ENCODE peak calls at places on chromosomes 12 and 14, in five cellular contexts. One of them, this sample, is unnamed.
A peak's percentile ranks its signal among the peaks of the same experiment; 100 is the strongest.

GRCh38 chr14:80395031-80395430 is 183.7 kb upstream of the DIO2 start:
- DNase-seq in GM12878: no peak
- DNase-seq in A549: no peak
- DNase-seq in HepG2: no peak
- DNase-seq in K562: no peak
- DNase-seq in this sample: no peak

GRCh38 chr12:15956413-15957185 is 45.5 kb downstream of the DERA start:
- DNase-seq in K562: no peak
- DNase-seq in GM12878: no peak
- DNase-seq in HepG2: no peak
- DNase-seq in A549: no peak
- DNase-seq in this sample: no peak

GRCh38 chr14:103444837-103445524 is 59.8 kb downstream of the MARK3 start:
- DNase-seq in K562: peak; percentile 15
- DNase-seq in GM12878: no peak
- DNase-seq in A549: no peak
- DNase-seq in HepG2: no peak
- DNase-seq in this sample: no peak

GRCh38 chr14:105499256-105500035 is 8.4 kb downstream of the TEDC1 start:
- DNase-seq in HepG2: peak; percentile 91
- DNase-seq in K562: no peak
- DNase-seq in A549: no peak
- DNase-seq in GM12878: no peak
- DNase-seq in this sample: no peak

GRCh38 chr14:42869681-42870080 is 1263.0 kb downstream of the LRFN5 start:
- DNase-seq in HepG2: no peak
- DNase-seq in A549: no peak
- DNase-seq in GM12878: no peak
- DNase-seq in K562: no peak
- DNase-seq in this sample: no peak

GRCh38 chr12:125340791-125341190 is 275.6 kb downstream of the AACS start:
- DNase-seq in HepG2: peak; percentile 3
- DNase-seq in A549: no peak
- DNase-seq in GM12878: no peak
- DNase-seq in K562: no peak
- DNase-seq in this sample: peak; percentile 13

GRCh38 chr14:91942946-91943345 is 4.5 kb downstream of the FBLN5 start:
- DNase-seq in HepG2: no peak
- DNase-seq in A549: no peak
- DNase-seq in K562: no peak
- DNase-seq in GM12878: no peak
- DNase-seq in this sample: no peak

GRCh38 chr12:68067762-68068376 is 78.6 kb downstream of the IFNG-AS1 start:
- DNase-seq in K562: peak; percentile 10
- DNase-seq in GM12878: no peak
- DNase-seq in HepG2: peak; percentile 11
- DNase-seq in A549: peak; percentile 3
- DNase-seq in this sample: no peak

GRCh38 chr14:88473791-88474190 is 81.0 kb downstream of the PTPN21 start:
- DNase-seq in K562: no peak
- DNase-seq in GM12878: no peak
- DNase-seq in HepG2: peak; percentile 29
- DNase-seq in A549: no peak
- DNase-seq in this sample: no peak

GRCh38 chr14:103391048-103391447 is 5.8 kb downstream of the MARK3 start:
- DNase-seq in GM12878: no peak
- DNase-seq in A549: peak; percentile 41
- DNase-seq in HepG2: peak; percentile 44
- DNase-seq in K562: no peak
- DNase-seq in this sample: peak; percentile 80

GRCh38 chr12:102757154-102757873 is 159.7 kb downstream of the PAH start:
- DNase-seq in A549: no peak
- DNase-seq in GM12878: no peak
- DNase-seq in HepG2: no peak
- DNase-seq in K562: no peak
- DNase-seq in this sample: no peak

GRCh38 chr12:126537961-126538530 is 1472.8 kb downstream of the AACS start:
- DNase-seq in K562: no peak
- DNase-seq in GM12878: no peak
- DNase-seq in HepG2: no peak
- DNase-seq in A549: no peak
- DNase-seq in this sample: no peak

GRCh38 chr14:103186894-103187586 is 63.8 kb downstream of the TNFAIP2 start:
- DNase-seq in A549: no peak
- DNase-seq in K562: no peak
- DNase-seq in GM12878: no peak
- DNase-seq in HepG2: peak; percentile 79
- DNase-seq in this sample: no peak

GRCh38 chr14:92693998-92694780 is 54.2 kb downstream of the LGMN start:
- DNase-seq in GM12878: no peak
- DNase-seq in K562: no peak
- DNase-seq in HepG2: peak; percentile 88
- DNase-seq in A549: peak; percentile 69
- DNase-seq in this sample: no peak

GRCh38 chr14:30240002-30240401 is 312.4 kb upstream of the PRKD1 start:
- DNase-seq in K562: no peak
- DNase-seq in A549: no peak
- DNase-seq in HepG2: no peak
- DNase-seq in GM12878: no peak
- DNase-seq in this sample: no peak

GRCh38 chr12:52867636-52868035 is 18.8 kb upstream of the KRT78 start:
- DNase-seq in K562: peak; percentile 17
- DNase-seq in GM12878: no peak
- DNase-seq in HepG2: no peak
- DNase-seq in A549: no peak
- DNase-seq in this sample: peak; percentile 42

GRCh38 chr12:126076515-126076914 is 1011.3 kb downstream of the AACS start:
- DNase-seq in A549: no peak
- DNase-seq in HepG2: no peak
- DNase-seq in GM12878: no peak
- DNase-seq in K562: no peak
- DNase-seq in this sample: no peak

GRCh38 chr12:60191676-60192359 is 596.0 kb downstream of the SLC16A7 start:
- DNase-seq in HepG2: no peak
- DNase-seq in A549: no peak
- DNase-seq in K562: no peak
- DNase-seq in GM12878: no peak
- DNase-seq in this sample: peak; percentile 34

GRCh38 chr12:2697057-2697456 is 97.7 kb upstream of the FKBP4 start:
- DNase-seq in K562: no peak
- DNase-seq in HepG2: no peak
- DNase-seq in A549: no peak
- DNase-seq in GM12878: no peak
- DNase-seq in this sample: no peak

GRCh38 chr12:92502417-92503028 is 200.3 kb upstream of the PLEKHG7 start:
- DNase-seq in HepG2: peak; percentile 24
- DNase-seq in GM12878: peak; percentile 90
- DNase-seq in K562: no peak
- DNase-seq in A549: no peak
- DNase-seq in this sample: no peak

GRCh38 chr12:132605892-132606291 is 4.5 kb downstream of the LRCOL1 start:
- DNase-seq in A549: no peak
- DNase-seq in K562: no peak
- DNase-seq in GM12878: no peak
- DNase-seq in HepG2: no peak
- DNase-seq in this sample: no peak

GRCh38 chr14:22493143-22493542 is 95.9 kb downstream of the DAD1 start:
- DNase-seq in K562: no peak
- DNase-seq in HepG2: no peak
- DNase-seq in A549: no peak
- DNase-seq in GM12878: no peak
- DNase-seq in this sample: no peak

GRCh38 chr12:91958816-91959215 is 186.8 kb downstream of the BTG1 start:
- DNase-seq in A549: no peak
- DNase-seq in HepG2: no peak
- DNase-seq in GM12878: no peak
- DNase-seq in K562: no peak
- DNase-seq in this sample: no peak

GRCh38 chr12:117240356-117240755 is 50.1 kb upstream of the FBXO21 start:
- DNase-seq in A549: no peak
- DNase-seq in GM12878: no peak
- DNase-seq in HepG2: no peak
- DNase-seq in K562: no peak
- DNase-seq in this sample: no peak

GRCh38 chr14:77882098-77882497 is 82.2 kb downstream of the ADCK1 start:
- DNase-seq in HepG2: no peak
- DNase-seq in GM12878: no peak
- DNase-seq in A549: no peak
- DNase-seq in K562: no peak
- DNase-seq in this sample: no peak

GRCh38 chr12:64256166-64256800 is 34.2 kb upstream of the KICS2 start:
- DNase-seq in GM12878: no peak
- DNase-seq in HepG2: peak; percentile 49
- DNase-seq in A549: no peak
- DNase-seq in K562: peak; percentile 20
- DNase-seq in this sample: peak; percentile 61

GRCh38 chr14:70008863-70009262 is 129.6 kb downstream of the SMOC1 start:
- DNase-seq in K562: no peak
- DNase-seq in HepG2: no peak
- DNase-seq in A549: no peak
- DNase-seq in GM12878: no peak
- DNase-seq in this sample: peak; percentile 11

GRCh38 chr14:71467419-71467818 is 464.8 kb upstream of the RGS6 start:
- DNase-seq in HepG2: no peak
- DNase-seq in GM12878: no peak
- DNase-seq in A549: no peak
- DNase-seq in K562: no peak
- DNase-seq in this sample: no peak

GRCh38 chr12:19440019-19440858 is 947 bp downstream of the AEBP2 start:
- DNase-seq in HepG2: peak; percentile 30
- DNase-seq in K562: peak; percentile 38
- DNase-seq in GM12878: no peak
- DNase-seq in A549: peak; percentile 49
- DNase-seq in this sample: peak; percentile 69

GRCh38 chr12:49347307-49348237 is 884 bp downstream of the DNAJC22 start:
- DNase-seq in GM12878: no peak
- DNase-seq in K562: peak; percentile 92
- DNase-seq in A549: peak; percentile 98
- DNase-seq in HepG2: peak; percentile 95
- DNase-seq in this sample: peak; percentile 69

GRCh38 chr12:116804051-116804450 is 65.9 kb downstream of the RNFT2 start:
- DNase-seq in A549: no peak
- DNase-seq in HepG2: no peak
- DNase-seq in K562: no peak
- DNase-seq in GM12878: no peak
- DNase-seq in this sample: no peak

GRCh38 chr12:65147312-65147905 is 22.0 kb upstream of the LEMD3 start:
- DNase-seq in GM12878: no peak
- DNase-seq in HepG2: no peak
- DNase-seq in K562: no peak
- DNase-seq in A549: no peak
- DNase-seq in this sample: no peak

GRCh38 chr12:124904306-124905098 is 9.9 kb downstream of the UBC start:
- DNase-seq in GM12878: no peak
- DNase-seq in K562: peak; percentile 79
- DNase-seq in A549: peak; percentile 89
- DNase-seq in HepG2: peak; percentile 72
- DNase-seq in this sample: peak; percentile 85

GRCh38 chr14:36217027-36217426 is 40.5 kb upstream of the PTCSC3 start:
- DNase-seq in A549: no peak
- DNase-seq in K562: no peak
- DNase-seq in GM12878: no peak
- DNase-seq in HepG2: no peak
- DNase-seq in this sample: no peak
- TF ChIP-seq CTCF in A549: no peak
- TF ChIP-seq CTCF in K562: no peak
- TF ChIP-seq CTCF in GM12878: no peak
- TF ChIP-seq CTCF in HepG2: no peak
- TF ChIP-seq CTCF in this sample: no peak

DNA sequence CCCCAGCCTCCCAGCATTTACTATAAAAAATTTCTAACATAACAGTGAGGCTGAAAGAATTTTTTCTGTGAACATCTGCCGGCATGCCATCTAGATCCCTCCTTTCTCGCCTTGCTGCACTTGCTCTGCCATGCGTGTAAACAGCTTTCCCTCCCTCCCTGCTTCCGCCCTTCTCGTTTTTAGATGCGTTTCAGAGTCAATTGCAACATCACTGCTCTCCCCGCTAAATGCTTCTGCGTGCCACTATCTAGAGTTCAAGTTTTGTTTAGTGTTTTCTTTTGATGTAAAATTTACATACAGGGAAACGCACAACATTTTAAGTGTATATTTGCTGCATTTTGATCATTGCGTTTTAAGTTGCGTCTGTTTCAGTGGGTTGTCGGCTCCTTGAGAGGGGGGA is 83.6 kb downstream of the CCDC92 start:
- DNase-seq in K562: no peak
- DNase-seq in HepG2: no peak
- DNase-seq in A549: no peak
- DNase-seq in GM12878: no peak
- DNase-seq in this sample: no peak
- TF ChIP-seq MYC in K562: no peak
- TF ChIP-seq MYC in HepG2: no peak
- TF ChIP-seq MYC in A549: no peak
- TF ChIP-seq MYC in GM12878: no peak
- TF ChIP-seq MYC in this sample: no peak

DNA sequence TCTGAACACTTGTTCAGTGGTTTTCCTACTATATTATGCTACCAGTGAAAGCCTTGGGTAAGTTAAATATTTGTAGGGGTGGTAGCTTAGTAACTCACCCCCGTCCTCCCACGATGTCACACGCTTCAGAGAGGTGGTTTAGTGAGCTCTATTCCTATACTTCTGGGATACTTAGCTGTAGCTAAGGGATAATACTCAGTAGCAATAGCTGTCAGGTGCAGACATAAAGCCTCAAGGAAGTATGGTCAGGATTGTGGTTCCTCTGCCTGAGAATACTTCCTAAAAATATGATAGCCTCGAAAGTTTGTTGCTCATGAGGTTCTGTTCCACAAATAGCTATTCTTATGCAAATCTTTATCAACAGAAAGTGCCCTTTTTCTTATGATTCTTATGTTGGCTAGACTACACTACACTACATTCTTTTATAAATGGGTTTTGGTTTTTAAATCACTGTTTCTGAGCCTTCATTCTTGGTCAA is 11.9 kb downstream of the DLST start:
- DNase-seq in K562: no peak
- DNase-seq in GM12878: peak; percentile 37
- DNase-seq in HepG2: no peak
- DNase-seq in A549: no peak
- DNase-seq in this sample: no peak
- H3K4me1 ChIP-seq in K562: peaks cover 6% of the 10 kb centered on the region
- H3K4me1 ChIP-seq in GM12878: peaks cover 35% of the 10 kb centered on the region
- H3K4me1 ChIP-seq in HepG2: peaks cover 53% of the 10 kb centered on the region
- H3K4me1 ChIP-seq in A549: peaks cover 3% of the 10 kb centered on the region
- H3K4me1 ChIP-seq in this sample: no peaks in the 10 kb centered on the region

GRCh38 chr12:25825494-25825893 is 133.0 kb upstream of the RASSF8 start:
- DNase-seq in A549: no peak
- DNase-seq in HepG2: no peak
- DNase-seq in GM12878: no peak
- DNase-seq in K562: no peak
- DNase-seq in this sample: no peak
- TF ChIP-seq CTCF in A549: no peak
- TF ChIP-seq CTCF in HepG2: no peak
- TF ChIP-seq CTCF in GM12878: no peak
- TF ChIP-seq CTCF in K562: no peak
- TF ChIP-seq CTCF in this sample: no peak

GRCh38 chr12:130792926-130793849 is 45.9 kb downstream of the STX2 start:
- DNase-seq in K562: no peak
- DNase-seq in A549: no peak
- DNase-seq in HepG2: no peak
- DNase-seq in GM12878: no peak
- DNase-seq in this sample: no peak
- TF ChIP-seq MYC in K562: no peak
- TF ChIP-seq MYC in A549: no peak
- TF ChIP-seq MYC in HepG2: no peak
- TF ChIP-seq MYC in GM12878: no peak
- TF ChIP-seq MYC in this sample: no peak

This sample was measured in endothelial cell of umbilical vein.